ENCODE peak calls at places on chromosomes 11 and 22, in eight cellular contexts. O is omental fat pad, U is left kidney, K is memory B cell, A is T47D, X is prostate gland, D is iPS-NIHi11, L is stomach. V is an unnamed sample.

GRCh38 chr11:23423119-23423518 is 562.8 kb upstream of the CCDC179 start:
- DNase-seq in O (no peak), U (no peak), K (no peak), A (no peak), X (no peak), D (no peak), L (no peak), V (no peak)

GRCh38 chr11:96038046-96038445 is 114.1 kb upstream of the MTMR2 start:
- DNase-seq in O (no peak), U (no peak), K (no peak), A (peak), X (no peak), D (no peak), L (no peak), V (no peak)

GRCh38 chr22:17007257-17007656 is 765 bp downstream of the GAB4 start:
- DNase-seq in O (no peak), U (no peak), K (no peak), A (no peak), X (no peak), D (no peak), L (no peak), V (no peak)

GRCh38 chr11:119763071-119763715 is 34.2 kb upstream of the NECTIN1 start:
- DNase-seq in O (no peak), U (peak), K (no peak), A (no peak), X (no peak), D (no peak), L (no peak), V (no peak)

GRCh38 chr11:34890089-34890488 is 26.1 kb downstream of the APIP start:
- DNase-seq in O (no peak), U (no peak), K (no peak), A (peak), X (no peak), D (no peak), L (no peak), V (no peak)

GRCh38 chr11:126338346-126339055 is 17.0 kb upstream of the ST3GAL4 start:
- DNase-seq in O (no peak), U (no peak), K (no peak), A (no peak), X (no peak), D (no peak), L (no peak), V (no peak)

GRCh38 chr11:14892577-14892976 is 546 bp upstream of the CYP2R1 start:
- DNase-seq in O (no peak), U (no peak), K (no peak), A (no peak), X (no peak), D (no peak), L (no peak), V (no peak)

GRCh38 chr22:39489094-39490068 is 12.7 kb upstream of the MIEF1 start:
- DNase-seq in O (no peak), U (no peak), K (no peak), A (no peak), X (no peak), D (no peak), L (no peak), V (no peak)

GRCh38 chr11:579830-580601 is 3.7 kb downstream of the PHRF1 start:
- DNase-seq in O (no peak), U (no peak), K (no peak), A (no peak), X (no peak), D (no peak), L (no peak), V (no peak)

GRCh38 chr11:69949327-69949726 is 128.8 kb upstream of the ANO1 start:
- DNase-seq in O (no peak), U (no peak), K (no peak), A (no peak), X (no peak), D (peak), L (peak), V (no peak)